ENCODE peak calls at places on chromosomes 11 and 22, in four cellular contexts. One of them, this sample, is unnamed.
A peak's percentile ranks its signal among the peaks of the same experiment; 100 is the strongest.

GRCh38 chr11:74418509-74418895 is 20.3 kb upstream of the PGM2L1 start:
- DNase-seq in breast epithelium: no peak
- DNase-seq in GM06990: no peak
- DNase-seq in BJ: peak; percentile 53
- DNase-seq in this sample: no peak

GRCh38 chr11:125082611-125083311 is 19.7 kb downstream of the SLC37A2 start:
- DNase-seq in GM06990: no peak
- DNase-seq in breast epithelium: no peak
- DNase-seq in BJ: peak; percentile 33
- DNase-seq in this sample: peak; percentile 23

GRCh38 chr22:23147632-23148387 is 2.5 kb downstream of the RAB36 start:
- DNase-seq in breast epithelium: no peak
- DNase-seq in BJ: no peak
- DNase-seq in GM06990: no peak
- DNase-seq in this sample: no peak

GRCh38 chr22:37485714-37486223 is 415 bp downstream of the MFNG start:
- DNase-seq in BJ: no peak
- DNase-seq in breast epithelium: no peak
- DNase-seq in GM06990: peak; percentile 57
- DNase-seq in this sample: no peak

GRCh38 chr11:68956142-68956541 is 24.6 kb downstream of the MRGPRD start:
- DNase-seq in breast epithelium: no peak
- DNase-seq in GM06990: peak; percentile 33
- DNase-seq in BJ: no peak
- DNase-seq in this sample: no peak

GRCh38 chr22:29994941-29995340 is 85.3 kb upstream of the HORMAD2 start:
- DNase-seq in BJ: no peak
- DNase-seq in GM06990: no peak
- DNase-seq in breast epithelium: no peak
- DNase-seq in this sample: no peak

GRCh38 chr11:86370922-86371614 is 3.6 kb upstream of the CCDC81 start:
- DNase-seq in GM06990: no peak
- DNase-seq in breast epithelium: no peak
- DNase-seq in BJ: peak; percentile 1
- DNase-seq in this sample: peak; percentile 7

GRCh38 chr11:27241316-27242122 is 121.5 kb downstream of the CCDC34 start:
- DNase-seq in GM06990: no peak
- DNase-seq in BJ: peak; percentile 68
- DNase-seq in breast epithelium: no peak
- DNase-seq in this sample: peak; percentile 77

GRCh38 chr11:131464481-131464880 is 94.1 kb downstream of the NTM start:
- DNase-seq in BJ: no peak
- DNase-seq in breast epithelium: no peak
- DNase-seq in GM06990: no peak
- DNase-seq in this sample: no peak

GRCh38 chr11:105611414-105611813 is 1.5 kb downstream of the GRIA4 start:
- DNase-seq in GM06990: no peak
- DNase-seq in breast epithelium: no peak
- DNase-seq in BJ: no peak
- DNase-seq in this sample: no peak
- H3K4me3 ChIP-seq in GM06990: no peak overlapping the region
- H3K4me3 ChIP-seq in breast epithelium: peak overlapping the region; percentile 58
- H3K4me3 ChIP-seq in BJ: no peak overlapping the region
- H3K4me3 ChIP-seq in this sample: no peak overlapping the region

GRCh38 chr22:46726986-46727317 is 11.1 kb downstream of the CERK start:
- DNase-seq in GM06990: no peak
- DNase-seq in BJ: no peak
- DNase-seq in breast epithelium: no peak
- DNase-seq in this sample: no peak
- TF ChIP-seq CTCF in GM06990: no peak
- TF ChIP-seq CTCF in BJ: no peak
- TF ChIP-seq CTCF in breast epithelium: no peak
- TF ChIP-seq CTCF in this sample: no peak

GRCh38 chr11:13260196-13260962 is 17.2 kb upstream of the BMAL1 start:
- DNase-seq in breast epithelium: no peak
- DNase-seq in GM06990: no peak
- DNase-seq in BJ: no peak
- DNase-seq in this sample: no peak
- H3K4me3 ChIP-seq in breast epithelium: no peak overlapping the region
- H3K4me3 ChIP-seq in GM06990: no peak overlapping the region
- H3K4me3 ChIP-seq in BJ: no peak overlapping the region
- H3K4me3 ChIP-seq in this sample: no peak overlapping the region

GRCh38 chr11:32115406-32115805 is 24.5 kb downstream of the RCN1 start:
- DNase-seq in breast epithelium: no peak
- DNase-seq in BJ: no peak
- DNase-seq in GM06990: no peak
- DNase-seq in this sample: no peak
- TF ChIP-seq CTCF in breast epithelium: no peak
- TF ChIP-seq CTCF in BJ: no peak
- TF ChIP-seq CTCF in GM06990: no peak
- TF ChIP-seq CTCF in this sample: no peak

GRCh38 chr11:24264868-24265267 is 232.0 kb upstream of the LUZP2 start:
- DNase-seq in breast epithelium: no peak
- DNase-seq in BJ: no peak
- DNase-seq in GM06990: no peak
- DNase-seq in this sample: no peak
- H3K4me3 ChIP-seq in breast epithelium: no peak overlapping the region
- H3K4me3 ChIP-seq in BJ: no peak overlapping the region
- H3K4me3 ChIP-seq in GM06990: no peak overlapping the region
- H3K4me3 ChIP-seq in this sample: no peak overlapping the region

GRCh38 chr11:63321723-63322122 is 47.9 kb upstream of the SLC22A9 start:
- DNase-seq in BJ: no peak
- DNase-seq in GM06990: no peak
- DNase-seq in breast epithelium: no peak
- DNase-seq in this sample: no peak
- TF ChIP-seq CTCF in BJ: no peak
- TF ChIP-seq CTCF in GM06990: no peak
- TF ChIP-seq CTCF in breast epithelium: no peak
- TF ChIP-seq CTCF in this sample: no peak

This sample was measured in AG04449.